ENCODE peak calls at places on chromosomes 13 and 19, in nine cellular contexts. D, G, H, Y, C, L, Z, R and I are unnamed samples. For H3K27me3, the result is how much of the 10 kb centered on the place peaks cover.

GRCh38 chr13:25819856-25820530 is 231.8 kb downstream of the SHISA2 start:
- DNase-seq in D (no peak), G (no peak), H (no peak), Y (no peak), C (no peak), L (no peak), Z (no peak), R (no peak), I (no peak)

GRCh38 chr19:42284066-42284501 is 15.0 kb downstream of the CIC start:
- DNase-seq in D (peak), G (peak), H (no peak), Y (peak), C (peak), L (peak), Z (peak), R (no peak), I (peak)

GRCh38 chr13:99859178-99860177 is 112.1 kb downstream of the ZIC5 start:
- DNase-seq in D (no peak), G (peak), H (no peak), Y (no peak), C (no peak), L (no peak), Z (no peak), R (no peak), I (no peak)

GRCh38 chr13:96141032-96141431 is 51.1 kb downstream of the HS6ST3 start:
- DNase-seq in D (no peak), G (no peak), H (peak), Y (no peak), C (no peak), L (peak), Z (no peak), R (peak), I (no peak)

GRCh38 chr13:65314008-65314407 is 1916.1 kb downstream of the PCDH9 start:
- DNase-seq in D (no peak), G (no peak), H (no peak), Y (no peak), C (no peak), L (no peak), Z (no peak), R (no peak), I (no peak)

GRCh38 chr19:40217921-40218890 is at the start of gene TTC9B:
- DNase-seq in D (no peak), G (no peak), H (no peak), Y (no peak), C (no peak), L (peak), Z (peak), R (no peak), I (peak)

GRCh38 chr19:14544977-14545715 is 15.8 kb downstream of the TECR start:
- DNase-seq in D (no peak), G (no peak), H (no peak), Y (no peak), C (no peak), L (no peak), Z (no peak), R (no peak), I (no peak)

GRCh38 chr13:93673885-93674284 is 447.3 kb downstream of the GPC6 start:
- DNase-seq in D (no peak), G (no peak), H (no peak), Y (no peak), C (no peak), L (no peak), Z (no peak), R (no peak), I (no peak)

GRCh38 chr13:111937763-111938375 is 129.1 kb upstream of the SOX1 start:
- DNase-seq in D (no peak), G (no peak), H (no peak), Y (peak), C (no peak), L (no peak), Z (no peak), R (peak), I (no peak)

GRCh38 chr19:38183227-38183914 is 40.7 kb downstream of the DPF1 start:
- DNase-seq in D (no peak), G (no peak), H (no peak), Y (peak), C (no peak), L (peak), Z (no peak), R (no peak), I (peak)

GRCh38 chr13:67383358-67383757 is 153.2 kb upstream of the PCDH9 start:
- DNase-seq in D (no peak), G (no peak), H (no peak), Y (no peak), C (no peak), L (no peak), Z (no peak), R (no peak), I (no peak)

GRCh38 chr19:48296963-48297734 is 27.3 kb downstream of the ZNF114 start:
- DNase-seq in D (no peak), G (no peak), H (no peak), Y (no peak), C (no peak), L (no peak), Z (no peak), R (no peak), I (no peak)

GRCh38 chr19:18194554-18195238 is 1.7 kb downstream of the MPV17L2 start:
- DNase-seq in D (no peak), G (peak), H (no peak), Y (peak), C (peak), L (peak), Z (no peak), R (no peak), I (peak)

GRCh38 chr19:17487240-17488121 is 17.2 kb downstream of the SLC27A1 start:
- DNase-seq in D (no peak), G (no peak), H (no peak), Y (no peak), C (no peak), L (no peak), Z (no peak), R (no peak), I (no peak)

GRCh38 chr19:927044-927706 is 1.3 kb downstream of the ARID3A start:
- DNase-seq in D (peak), G (no peak), H (no peak), Y (peak), C (peak), L (peak), Z (no peak), R (no peak), I (no peak)

GRCh38 chr13:58884810-58885209 is 1253.3 kb downstream of the PCDH17 start:
- DNase-seq in D (no peak), G (no peak), H (no peak), Y (no peak), C (no peak), L (peak), Z (no peak), R (no peak), I (no peak)

GRCh38 chr19:3154957-3155736 is 19.3 kb downstream of the GNA15 start:
- DNase-seq in D (peak), G (peak), H (peak), Y (no peak), C (peak), L (no peak), Z (peak), R (peak), I (peak)

GRCh38 chr13:112101360-112101930 is 34.5 kb downstream of the SOX1 start:
- DNase-seq in D (no peak), G (no peak), H (no peak), Y (no peak), C (no peak), L (no peak), Z (no peak), R (no peak), I (no peak)

GRCh38 chr13:90416938-90417337 is 930.5 kb upstream of the MIR17HG start:
- DNase-seq in D (no peak), G (no peak), H (no peak), Y (no peak), C (no peak), L (no peak), Z (no peak), R (no peak), I (no peak)

GRCh38 chr19:53812335-53812734 is 11.8 kb downstream of the NLRP12 start:
- DNase-seq in D (no peak), G (no peak), H (no peak), Y (no peak), C (no peak), L (peak), Z (no peak), R (no peak), I (no peak)

GRCh38 chr19:4477034-4477801 is 5.1 kb downstream of the HDGFL2 start:
- DNase-seq in D (no peak), G (no peak), H (no peak), Y (no peak), C (no peak), L (no peak), Z (no peak), R (no peak), I (no peak)

GRCh38 chr13:61765181-61765742 is 349.6 kb upstream of the PCDH20 start:
- DNase-seq in D (no peak), G (no peak), H (no peak), Y (no peak), C (peak), L (no peak), Z (no peak), R (no peak), I (no peak)

DNA sequence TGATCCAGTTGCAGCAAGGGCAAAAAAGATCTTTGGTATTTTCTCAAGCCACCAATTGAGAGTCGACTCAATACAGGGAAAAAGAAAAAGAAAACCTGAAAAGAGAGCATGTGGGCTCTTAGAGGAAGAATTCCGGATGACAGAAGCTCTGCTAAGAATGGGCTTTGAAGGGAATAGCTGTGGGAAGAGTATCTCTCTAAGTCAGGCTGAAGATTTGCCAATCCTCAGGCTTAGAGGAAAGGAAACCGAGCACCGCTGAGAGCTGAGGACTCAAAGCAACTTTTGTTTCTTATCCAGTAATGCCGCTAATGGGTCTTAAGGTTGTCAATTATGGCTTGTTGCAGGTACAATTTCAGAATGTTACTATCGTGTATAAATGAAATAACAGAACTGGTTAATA is 166.4 kb downstream of the EFNB2 start:
- DNase-seq in D (no peak), G (no peak), H (no peak), Y (no peak), C (no peak), L (no peak), Z (no peak), R (no peak), I (no peak)
- H3K27me3 ChIP-seq in D (under half), G (under half), H (under half), Y (under half), C (under half), L (under half), Z (under half), R (under half), I (under half)

GRCh38 chr19:11165486-11166030 is 10.0 kb upstream of the SPC24 start:
- DNase-seq in D (peak), G (no peak), H (no peak), Y (no peak), C (no peak), L (no peak), Z (no peak), R (no peak), I (no peak)
- H3K4me3 ChIP-seq in D (no peak), G (no peak), H (no peak), Y (no peak), C (no peak), L (no peak), Z (no peak), R (no peak), I (no peak)

GRCh38 chr19:13056052-13056660 is 46.5 kb downstream of the LYL1 start:
- DNase-seq in D (peak), G (no peak), H (no peak), Y (peak), C (peak), L (no peak), Z (no peak), R (peak), I (peak)
- H3K27me3 ChIP-seq in D (under half), G (under half), H (under half), Y (under half), C (under half), L (half or more), Z (under half), R (under half), I (under half)

GRCh38 chr13:81986308-81986707 is 1645.4 kb upstream of the SPRY2 start:
- DNase-seq in D (no peak), G (no peak), H (no peak), Y (no peak), C (no peak), L (no peak), Z (no peak), R (peak), I (no peak)
- H3K4me3 ChIP-seq in D (no peak), G (no peak), H (no peak), Y (no peak), C (no peak), L (no peak), Z (no peak), R (no peak), I (no peak)

GRCh38 chr13:27161980-27162379 is 9.6 kb downstream of the USP12 start:
- DNase-seq in D (no peak), G (no peak), H (no peak), Y (no peak), C (no peak), L (no peak), Z (no peak), R (no peak), I (no peak)
- H3K27me3 ChIP-seq in D (under half), G (under half), H (under half), Y (under half), C (under half), L (under half), Z (under half), R (under half), I (under half)

GRCh38 chr19:33134571-33135041 is 2.7 kb downstream of the WDR88 start:
- DNase-seq in D (no peak), G (no peak), H (no peak), Y (no peak), C (no peak), L (no peak), Z (no peak), R (no peak), I (no peak)
- H3K4me3 ChIP-seq in D (no peak), G (no peak), H (no peak), Y (no peak), C (no peak), L (no peak), Z (no peak), R (no peak), I (no peak)

DNA sequence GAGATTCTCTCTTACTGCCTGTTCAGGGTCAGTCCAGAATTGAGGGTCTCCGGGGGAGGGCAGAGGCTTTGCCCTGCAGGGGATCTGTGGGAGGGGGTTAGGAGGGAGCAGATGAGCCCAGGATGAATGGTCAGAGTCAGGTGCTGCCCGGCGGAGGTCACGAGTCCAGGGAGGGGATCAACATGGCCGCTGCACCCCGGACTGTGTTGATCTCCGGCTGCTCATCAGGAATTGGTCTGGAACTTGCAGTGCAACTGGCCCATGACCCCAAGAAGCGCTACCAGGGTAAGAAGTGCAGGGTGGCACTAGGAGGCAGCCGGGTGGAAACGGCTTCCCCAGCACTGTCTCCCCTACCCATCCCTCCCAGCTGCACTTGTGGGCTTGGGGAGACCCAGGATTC is at the start of gene RDH8:
- DNase-seq in D (no peak), G (no peak), H (no peak), Y (no peak), C (no peak), L (no peak), Z (no peak), R (no peak), I (no peak)
- H3K27me3 ChIP-seq in D (under half), G (under half), H (half or more), Y (under half), C (under half), L (half or more), Z (under half), R (under half), I (under half)

DNA sequence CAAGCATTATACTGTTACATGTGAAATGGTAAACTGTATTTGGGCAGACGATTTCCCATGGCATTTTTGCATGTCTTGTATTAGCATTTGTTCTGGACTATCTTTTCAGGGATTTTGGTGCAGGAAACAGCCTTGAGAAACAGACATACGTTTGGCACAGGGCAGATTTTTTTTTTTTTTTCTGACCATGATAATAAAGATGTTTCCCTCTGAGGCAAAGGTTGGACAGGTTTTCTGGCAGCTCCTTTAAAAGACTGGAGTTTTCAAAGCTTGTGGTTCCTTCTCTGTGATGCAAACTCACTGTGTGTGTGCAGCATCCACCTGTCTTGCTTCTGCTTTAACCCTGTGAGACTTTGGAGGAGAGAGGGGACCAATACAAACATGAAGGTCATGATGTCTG is 63.0 kb downstream of the NBEA start:
- DNase-seq in D (no peak), G (no peak), H (no peak), Y (no peak), C (no peak), L (no peak), Z (no peak), R (no peak), I (no peak)
- H3K4me3 ChIP-seq in D (no peak), G (no peak), H (no peak), Y (no peak), C (no peak), L (no peak), Z (no peak), R (no peak), I (no peak)